ENCODE peak calls at places on chromosome 21, in eight cellular contexts. G, W, Y, Z, O, R, K and E are unnamed samples.
A peak's percentile ranks its signal among the peaks of the same experiment; 100 is the strongest.

GRCh38 chr21:25895565-25896205 is 160.9 kb downstream of the GABPA start:
- DNase-seq in G (no peak), W (peak; percentile 63), Y (no peak), Z (no peak), O (no peak), R (peak; percentile 55), K (peak; percentile 74), E (peak; percentile 57)

GRCh38 chr21:35050348-35051286 is 1.5 kb upstream of the RUNX1 start:
- DNase-seq in G (no peak), W (no peak), Y (no peak), Z (no peak), O (no peak), R (no peak), K (no peak), E (no peak)

GRCh38 chr21:41715649-41716321 is 51.1 kb downstream of the RIPK4 start:
- DNase-seq in G (no peak), W (peak; percentile 84), Y (no peak), Z (no peak), O (no peak), R (no peak), K (no peak), E (no peak)

GRCh38 chr21:33403128-33403785 is at the start of gene IFNGR2:
- DNase-seq in G (no peak), W (peak; percentile 41), Y (peak; percentile 53), Z (peak; percentile 59), O (no peak), R (peak; percentile 9), K (peak; percentile 56), E (peak; percentile 31)

GRCh38 chr21:30227128-30227527 is 11.2 kb upstream of the CLDN8 start:
- DNase-seq in G (no peak), W (no peak), Y (no peak), Z (no peak), O (no peak), R (no peak), K (no peak), E (no peak)

GRCh38 chr21:41360072-41360821 is 1.6 kb upstream of the MX2 start:
- DNase-seq in G (no peak), W (no peak), Y (no peak), Z (peak; percentile 34), O (no peak), R (no peak), K (no peak), E (peak; percentile 68)

GRCh38 chr21:38756746-38757145 is 49.0 kb upstream of the ETS2 start:
- DNase-seq in G (no peak), W (peak; percentile 34), Y (no peak), Z (no peak), O (peak; percentile 53), R (no peak), K (no peak), E (peak; percentile 40)

GRCh38 chr21:44872568-44873355 is 728 bp downstream of the PTTG1IP start:
- DNase-seq in G (no peak), W (peak; percentile 24), Y (no peak), Z (peak; percentile 54), O (no peak), R (peak; percentile 51), K (peak; percentile 67), E (no peak)

GRCh38 chr21:33917421-33917820 is 1.8 kb upstream of the ATP5PO start:
- DNase-seq in G (no peak), W (no peak), Y (no peak), Z (no peak), O (no peak), R (no peak), K (no peak), E (no peak)

GRCh38 chr21:40680311-40680710 is 166.6 kb downstream of the DSCAM start:
- DNase-seq in G (no peak), W (no peak), Y (no peak), Z (no peak), O (no peak), R (no peak), K (no peak), E (no peak)